ENCODE peak calls at places on chromosomes 3 and 15, in four cellular contexts. P, V, W and A are unnamed samples.

GRCh38 chr15:52295421-52295991 is at the start of gene MYO5C:
- DNase-seq in P (peak), V (peak), W (peak), A (peak)

GRCh38 chr3:23810342-23811116 is 4.8 kb downstream of the UBE2E1 start:
- DNase-seq in P (peak), V (peak), W (peak), A (peak)

GRCh38 chr3:127767126-127767525 is 55.2 kb downstream of the MGLL start:
- DNase-seq in P (no peak), V (no peak), W (peak), A (peak)

GRCh38 chr15:58497036-58497785 is 65.4 kb downstream of the LIPC start:
- DNase-seq in P (no peak), V (no peak), W (no peak), A (no peak)

GRCh38 chr3:17686613-17687012 is 55.8 kb downstream of the TBC1D5 start:
- DNase-seq in P (no peak), V (no peak), W (peak), A (peak)

GRCh38 chr15:91561371-91562100 is 292.0 kb upstream of the SLCO3A1 start:
- DNase-seq in P (peak), V (no peak), W (peak), A (peak)

GRCh38 chr3:141191097-141191749 is 40.4 kb upstream of the PXYLP1 start:
- DNase-seq in P (no peak), V (no peak), W (peak), A (no peak)

GRCh38 chr15:29821416-29822099 is 710 bp downstream of the TJP1 start:
- DNase-seq in P (peak), V (peak), W (peak), A (peak)

GRCh38 chr3:184563569-184563925 is 2.0 kb downstream of the EPHB3 start:
- DNase-seq in P (no peak), V (no peak), W (no peak), A (no peak)